ENCODE peak calls at places on chromosome 14, in five cellular contexts. W is trophoblast cell, R is mesenchymal stem cell, F is H9, Y is neuronal stem cell. T is an unnamed sample.

GRCh38 chr14:51677738-51678137 is 26.0 kb downstream of the FRMD6 start:
- DNase-seq in W (no peak), Y (no peak), R (no peak), F (no peak), T (no peak)

GRCh38 chr14:101854366-101854765 is 92.9 kb downstream of the PPP2R5C start:
- DNase-seq in R (peak; percentile 18), Y (no peak), W (no peak), F (no peak), T (peak; percentile 26)

GRCh38 chr14:84209021-84209420 is 1320.9 kb upstream of the FLRT2 start:
- DNase-seq in F (no peak), W (no peak), R (no peak), Y (no peak), T (no peak)

GRCh38 chr14:36423430-36423829 is 96.6 kb downstream of the NKX2-1 start:
- DNase-seq in R (no peak), Y (peak; percentile 43), W (no peak), F (no peak), T (no peak)

GRCh38 chr14:67622675-67623074 is 3.0 kb downstream of the ARG2 start:
- DNase-seq in W (peak; percentile 20), F (peak; percentile 73), R (peak; percentile 94), Y (peak; percentile 29), T (peak; percentile 97)

GRCh38 chr14:79510659-79511058 is 700.6 kb downstream of the DIO2 start:
- DNase-seq in W (peak; percentile 56), R (peak; percentile 80), F (no peak), Y (no peak), T (no peak)

GRCh38 chr14:85234626-85235025 is 295.3 kb upstream of the FLRT2 start:
- DNase-seq in W (no peak), Y (no peak), R (no peak), F (no peak), T (peak; percentile 36)

GRCh38 chr14:103007555-103007954 is 49.8 kb downstream of the CDC42BPB start:
- DNase-seq in W (no peak), R (no peak), Y (no peak), F (no peak), T (no peak)

GRCh38 chr14:101077511-101078074 is 174.1 kb upstream of the RTL1 start:
- DNase-seq in F (peak; percentile 88), Y (peak; percentile 12), W (no peak), R (peak; percentile 10), T (peak; percentile 87)

GRCh38 chr14:51789631-51790030 is 70.8 kb upstream of the GNG2 start:
- DNase-seq in W (no peak), Y (no peak), R (no peak), F (no peak), T (no peak)

GRCh38 chr14:96279564-96279963 is 23.6 kb downstream of the BDKRB1 start:
- DNase-seq in F (no peak), R (no peak), Y (no peak), W (peak; percentile 74), T (no peak)

GRCh38 chr14:69244946-69245345 is 15.0 kb upstream of the GALNT16 start:
- DNase-seq in F (no peak), Y (no peak), R (no peak), W (no peak), T (no peak)

GRCh38 chr14:90384543-90384911 is 12.3 kb upstream of the CALM1 start:
- DNase-seq in Y (no peak), F (no peak), R (no peak), W (no peak), T (no peak)

GRCh38 chr14:103676881-103677675 is 38.2 kb downstream of the XRCC3 start:
- DNase-seq in F (no peak), R (no peak), Y (no peak), W (no peak), T (no peak)

GRCh38 chr14:105098316-105098715 is 33.1 kb upstream of the GPR132 start:
- DNase-seq in Y (no peak), R (no peak), W (no peak), F (no peak), T (no peak)

GRCh38 chr14:32017587-32017986 is 59.5 kb upstream of the ARHGAP5 start:
- DNase-seq in Y (no peak), F (no peak), W (no peak), R (no peak), T (no peak)

GRCh38 chr14:65287264-65288131 is 125.0 kb upstream of the FUT8 start:
- DNase-seq in Y (no peak), R (no peak), F (peak; percentile 46), W (no peak), T (no peak)

GRCh38 chr14:64764641-64765520 is 60.7 kb downstream of the PLEKHG3 start:
- DNase-seq in F (peak; percentile 90), R (peak; percentile 86), Y (peak; percentile 86), W (peak; percentile 88), T (peak; percentile 91)

GRCh38 chr14:96040836-96041371 is 1.7 kb downstream of the C14orf132 start:
- DNase-seq in W (no peak), Y (no peak), R (peak; percentile 79), F (no peak), T (peak; percentile 68)

GRCh38 chr14:103568952-103569351 is 6.2 kb downstream of the COA8 start:
- DNase-seq in R (no peak), W (peak; percentile 57), F (no peak), Y (no peak), T (peak; percentile 84)

GRCh38 chr14:40252817-40253447 is 820.7 kb upstream of the FBXO33 start:
- DNase-seq in F (no peak), W (no peak), R (no peak), Y (no peak), T (peak; percentile 65)

GRCh38 chr14:51094282-51094821 is 553 bp downstream of the TRIM9 start:
- DNase-seq in R (peak; percentile 5), F (peak; percentile 43), W (peak; percentile 6), Y (peak; percentile 26), T (peak; percentile 22)

GRCh38 chr14:24315807-24316596 is 4.7 kb downstream of the LTB4R start:
- DNase-seq in W (peak; percentile 76), F (peak; percentile 81), R (no peak), Y (no peak), T (peak; percentile 57)

GRCh38 chr14:75822522-75823288 is 159.1 kb downstream of the TGFB3 start:
- DNase-seq in W (no peak), R (peak; percentile 71), F (no peak), Y (no peak), T (no peak)

GRCh38 chr14:68786491-68787234 is 6.2 kb downstream of the ZFP36L1 start:
- DNase-seq in Y (no peak), W (peak; percentile 81), F (no peak), R (peak; percentile 86), T (peak; percentile 43)

GRCh38 chr14:59464651-59465569 is at the start of gene GPR135:
- DNase-seq in W (peak; percentile 73), F (peak; percentile 75), R (peak; percentile 66), Y (peak; percentile 70), T (peak; percentile 81)

GRCh38 chr14:95545769-95546168 is 10.9 kb downstream of the GLRX5 start:
- DNase-seq in R (peak; percentile 89), W (peak; percentile 79), F (no peak), Y (no peak), T (peak; percentile 44)

GRCh38 chr14:64119535-64119934 is 174.6 kb downstream of the ESR2 start:
- DNase-seq in W (no peak), R (no peak), Y (no peak), F (no peak), T (peak; percentile 44)

GRCh38 chr14:71022015-71022919 is 115.0 kb downstream of the PCNX1 start:
- DNase-seq in F (no peak), W (no peak), Y (no peak), R (no peak), T (no peak)
- H3K23ac ChIP-seq in F (no peak overlapping the region), W (no peak overlapping the region), Y (no peak overlapping the region), R (no peak overlapping the region), T (no peak overlapping the region)

DNA sequence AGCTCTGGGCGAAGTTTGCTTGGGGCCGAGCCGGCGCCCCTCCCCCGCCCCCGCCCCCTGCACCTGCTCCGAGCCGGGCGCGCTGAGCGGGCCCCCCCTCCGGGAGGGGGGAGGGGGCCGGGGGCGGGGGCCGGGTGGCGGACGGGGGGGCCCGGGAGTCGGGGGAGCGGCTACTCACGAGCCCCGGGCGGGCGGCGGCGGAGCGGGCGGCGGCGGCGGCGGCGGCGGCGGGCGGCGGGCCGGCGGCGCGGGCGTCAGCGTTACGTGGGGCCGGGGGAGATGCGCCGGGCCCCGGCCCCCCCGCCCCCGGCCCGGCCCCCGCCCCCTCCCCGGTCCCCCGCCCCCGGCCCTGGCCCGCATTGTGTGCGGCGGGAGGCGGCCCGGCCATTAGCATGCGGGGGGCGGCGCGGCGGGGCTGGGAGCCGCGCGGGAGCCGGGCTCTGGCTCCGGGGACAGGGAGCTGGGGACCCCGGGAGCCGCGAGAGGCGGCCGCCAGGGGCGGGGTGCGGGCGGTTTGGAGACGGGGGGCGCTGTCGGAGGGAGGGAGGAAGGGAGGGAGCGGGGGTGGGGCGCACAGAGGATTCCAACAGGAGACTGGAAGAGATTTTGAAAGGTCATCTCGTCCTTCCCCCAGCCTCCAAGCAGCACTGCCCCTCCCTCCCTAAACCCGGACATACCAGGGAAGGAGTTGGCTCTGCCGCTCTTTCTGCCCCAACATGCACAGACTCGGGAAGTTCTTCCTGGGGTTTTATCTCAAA is at the start of gene ZNF219:
- DNase-seq in F (peak; percentile 83), Y (peak; percentile 79), W (peak; percentile 58), R (peak; percentile 52), T (peak; percentile 88)
- H3K23ac ChIP-seq in F (no peak within 1 kb of the TSS), Y (no peak within 1 kb of the TSS), W (no peak within 1 kb of the TSS), R (no peak within 1 kb of the TSS), T (peak within 1 kb of the TSS; percentile 59)

GRCh38 chr14:49969961-49970360 is 77.1 kb downstream of the ARF6 start:
- DNase-seq in R (no peak), F (no peak), Y (no peak), W (peak; percentile 54), T (no peak)
- H3K23ac ChIP-seq in R (no peak overlapping the region), F (no peak overlapping the region), Y (no peak overlapping the region), W (no peak overlapping the region), T (no peak overlapping the region)

GRCh38 chr14:99524091-99524661 is 43.0 kb downstream of the CCNK start:
- DNase-seq in F (no peak), W (no peak), R (peak; percentile 13), Y (no peak), T (no peak)

GRCh38 chr14:99522025-99522401 is 40.8 kb downstream of the CCNK start:
- DNase-seq in Y (no peak), W (no peak), R (no peak), F (no peak), T (no peak)

GRCh38 chr14:99522457-99522891 is 41.3 kb downstream of the CCNK start:
- DNase-seq in R (peak; percentile 81), Y (no peak), W (no peak), F (no peak), T (peak; percentile 47)

GRCh38 chr14:99523661-99524050 is 42.4 kb downstream of the CCNK start:
- DNase-seq in R (no peak), F (no peak), Y (no peak), W (no peak), T (no peak)

GRCh38 chr14:99522934-99523660 is 41.9 kb downstream of the CCNK start:
- DNase-seq in F (no peak), Y (peak; percentile 60), W (no peak), R (peak; percentile 41), T (peak; percentile 65)
- H3K23ac ChIP-seq in F (no peak overlapping the region), Y (no peak overlapping the region), W (no peak overlapping the region), R (no peak overlapping the region), T (peak overlapping the region; percentile 24)

GRCh38 chr14:86646125-86646524 is 1116.2 kb downstream of the FLRT2 start:
- DNase-seq in R (no peak), W (no peak), Y (no peak), F (no peak), T (no peak)
- H3K23ac ChIP-seq in R (no peak overlapping the region), W (no peak overlapping the region), Y (no peak overlapping the region), F (no peak overlapping the region), T (no peak overlapping the region)

GRCh38 chr14:60964901-60965300 is 16.0 kb downstream of the TRMT5 start:
- DNase-seq in W (no peak), R (peak; percentile 10), Y (no peak), F (no peak), T (no peak)
- H3K23ac ChIP-seq in W (no peak overlapping the region), R (no peak overlapping the region), Y (no peak overlapping the region), F (no peak overlapping the region), T (no peak overlapping the region)

GRCh38 chr14:72706485-72706884 is 187.4 kb downstream of the DPF3 start:
- DNase-seq in Y (no peak), F (no peak), R (no peak), W (no peak), T (no peak)
- H3K23ac ChIP-seq in Y (no peak overlapping the region), F (no peak overlapping the region), R (no peak overlapping the region), W (no peak overlapping the region), T (no peak overlapping the region)

T was measured in mesendoderm.